ENCODE peak calls at places on chromosomes 1 and 21, in five cellular contexts. Y is mammary epithelial cell, V is neural progenitor cell, U is H1, Z is MM.1S. Q is an unnamed sample. For H3K27me3, the result is how much of the 10 kb centered on the place peaks cover.

GRCh38 chr1:44605904-44606615 is 68.2 kb downstream of the TMEM53 start:
- DNase-seq in Y (no peak), U (no peak), Z (no peak), V (no peak), Q (no peak)

GRCh38 chr21:39467746-39468145 is 16.0 kb downstream of the SH3BGR start:
- DNase-seq in U (no peak), Y (no peak), Z (no peak), V (no peak), Q (no peak)

GRCh38 chr1:209552406-209553264 is 30.9 kb upstream of the CAMK1G start:
- DNase-seq in Y (peak), V (no peak), Z (no peak), U (no peak), Q (peak)

GRCh38 chr1:93489756-93490155 is 41.8 kb downstream of the FNBP1L start:
- DNase-seq in V (no peak), Z (no peak), Y (peak), U (no peak), Q (no peak)

GRCh38 chr1:2356401-2356800 is 35.0 kb downstream of the MORN1 start:
- DNase-seq in Z (no peak), U (no peak), Y (no peak), V (no peak), Q (no peak)

GRCh38 chr1:160925652-160926241 is 28.9 kb downstream of the ITLN2 start:
- DNase-seq in V (no peak), U (no peak), Z (no peak), Y (peak), Q (peak)

GRCh38 chr1:224498574-224499170 is 64.1 kb upstream of the WDR26 start:
- DNase-seq in Y (peak), U (peak), Z (no peak), V (peak), Q (peak)

GRCh38 chr1:9181176-9181906 is 52.4 kb upstream of the GPR157 start:
- DNase-seq in U (peak), Y (peak), V (peak), Z (peak), Q (peak)

GRCh38 chr1:186404454-186405051 is 28.9 kb downstream of the ODR4 start:
- DNase-seq in Z (peak), Y (peak), U (no peak), V (peak), Q (peak)

GRCh38 chr1:157006676-157007075 is 38.9 kb downstream of the ARHGEF11 start:
- DNase-seq in U (peak), Z (no peak), Y (no peak), V (no peak), Q (no peak)

GRCh38 chr1:183804916-183805734 is at the start of gene RGL1:
- DNase-seq in Z (peak), U (peak), Y (peak), V (peak), Q (peak)

GRCh38 chr1:40924767-40925166 is 54.7 kb upstream of the CTPS1 start:
- DNase-seq in V (no peak), U (no peak), Y (no peak), Z (no peak), Q (no peak)

GRCh38 chr1:100524355-100524754 is 13.6 kb upstream of the GPR88 start:
- DNase-seq in Z (no peak), Y (no peak), U (no peak), V (no peak), Q (no peak)

DNA sequence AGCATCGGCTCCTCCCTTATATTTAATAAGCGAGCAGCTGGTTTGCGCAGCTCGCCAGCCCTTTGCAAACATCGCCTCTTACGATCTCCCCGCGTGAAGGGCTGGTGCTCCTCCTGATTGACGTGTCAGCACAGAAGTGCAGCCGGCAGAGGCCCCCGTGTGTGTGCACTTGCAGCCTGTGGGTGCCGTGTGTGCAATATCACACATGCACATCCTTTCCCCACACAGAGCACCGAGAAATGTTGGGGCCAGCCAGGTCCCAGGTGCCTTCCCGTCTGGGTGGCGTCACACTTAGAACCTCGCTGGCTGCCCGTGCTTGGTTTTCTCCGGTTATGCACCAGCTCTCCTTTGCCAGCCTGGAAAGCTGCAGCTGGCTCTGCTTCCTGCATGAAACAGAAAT is 126.6 kb upstream of the AJAP1 start:
- DNase-seq in V (no peak), U (no peak), Z (no peak), Y (no peak), Q (no peak)
- H3K27me3 ChIP-seq in V (under half), U (under half), Z (half or more), Y (under half), Q (under half)

GRCh38 chr21:33985117-33986050 is 69.8 kb upstream of the ATP5PO start:
- DNase-seq in V (no peak), Y (no peak), U (no peak), Z (no peak), Q (no peak)

GRCh38 chr21:33989440-33989839 is 73.8 kb upstream of the ATP5PO start:
- DNase-seq in Z (no peak), V (no peak), U (no peak), Y (no peak), Q (no peak)

GRCh38 chr21:33984021-33984481 is 68.4 kb upstream of the ATP5PO start:
- DNase-seq in Z (no peak), V (no peak), U (no peak), Y (no peak), Q (no peak)

GRCh38 chr21:33988237-33988835 is 72.7 kb upstream of the ATP5PO start:
- DNase-seq in U (no peak), Z (no peak), V (no peak), Y (no peak), Q (no peak)

GRCh38 chr21:33987461-33987860 is 71.9 kb upstream of the ATP5PO start:
- DNase-seq in U (no peak), Y (no peak), V (no peak), Z (no peak), Q (no peak)
- H2AFZ ChIP-seq in U (no peak), Y (no peak), V (no peak), Z (no peak), Q (no peak)

DNA sequence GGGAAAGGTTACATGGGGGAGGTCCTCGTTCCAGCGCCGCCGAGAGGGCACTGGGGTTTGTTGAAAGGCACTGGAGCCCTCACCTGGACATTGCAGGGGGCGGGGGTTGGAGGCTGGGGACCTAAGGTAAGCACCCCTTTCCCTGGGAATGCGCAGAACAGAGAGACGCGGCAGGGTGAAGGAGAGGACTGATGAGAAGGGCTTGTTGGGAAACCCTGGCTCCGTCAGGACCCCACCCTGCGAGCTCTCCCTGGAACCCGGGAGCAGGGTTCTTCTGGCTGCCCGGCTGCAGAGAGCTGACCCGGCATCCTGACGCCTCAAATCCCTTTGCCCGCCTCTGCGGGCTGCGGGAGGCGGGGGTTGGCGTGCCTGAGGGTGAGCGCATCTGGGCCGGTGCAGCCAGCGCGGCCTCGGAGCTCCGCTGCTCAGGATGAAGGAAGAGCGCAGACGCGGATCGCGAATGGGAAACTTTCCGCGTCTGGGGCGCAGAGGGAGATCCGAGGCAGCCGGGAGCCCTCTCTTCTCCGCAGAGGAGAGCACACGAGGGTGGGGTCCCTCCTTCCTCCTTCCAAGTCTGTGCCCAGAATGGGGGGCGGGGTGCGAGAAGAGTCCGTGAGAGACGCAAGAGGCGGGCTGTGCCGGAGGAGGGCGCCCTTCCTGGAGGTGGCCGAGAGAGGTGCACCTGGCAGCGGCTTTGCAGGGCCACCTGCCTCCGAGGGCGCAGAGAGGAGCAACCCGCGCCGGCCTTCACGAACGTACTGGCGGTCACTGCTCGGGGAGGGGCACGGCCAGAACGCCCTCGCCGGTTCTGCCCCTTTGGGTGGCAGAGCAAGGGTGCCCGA is 2.4 kb downstream of the IGSF21 start:
- DNase-seq in U (peak), V (peak), Z (no peak), Y (no peak), Q (peak)
- H3K27me3 ChIP-seq in U (under half), V (half or more), Z (half or more), Y (under half), Q (half or more)

DNA sequence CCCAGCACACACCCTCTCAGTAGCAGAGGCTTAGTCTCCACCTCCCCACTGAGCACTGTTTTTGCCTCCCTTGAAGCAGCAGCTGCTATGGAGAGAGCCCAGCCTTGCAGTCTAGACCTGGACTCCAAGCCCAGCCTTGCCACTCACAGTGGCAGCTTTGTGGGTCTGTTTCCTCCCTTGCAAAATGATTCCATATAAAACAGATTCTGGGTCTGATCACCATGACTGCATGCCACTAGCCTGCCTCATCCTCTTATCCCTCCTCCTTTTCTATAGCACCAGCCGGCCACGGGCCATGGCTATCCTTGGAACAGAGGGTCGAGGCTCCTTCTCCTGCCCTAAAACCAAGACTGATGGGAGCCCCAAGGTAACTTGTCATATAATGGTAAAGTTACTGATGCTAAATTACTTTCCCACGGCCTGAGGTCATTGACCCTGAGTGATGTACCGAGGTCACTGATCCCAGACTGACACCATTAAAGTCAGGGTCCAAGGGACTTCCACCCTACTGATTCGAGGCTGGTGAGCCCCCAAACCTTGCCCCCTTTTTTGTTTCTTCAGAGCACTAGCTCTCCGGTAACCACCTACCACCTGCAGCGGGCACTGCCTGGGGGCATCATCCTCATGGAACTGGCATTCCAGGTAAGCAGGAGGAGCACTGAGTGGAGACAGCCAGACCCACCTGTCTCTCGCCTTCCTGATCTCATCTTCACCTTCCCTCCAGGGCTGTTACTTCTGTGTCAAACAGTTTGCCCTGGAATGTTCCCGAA is 7.9 kb downstream of the HYI start:
- DNase-seq in Z (no peak), V (no peak), Y (no peak), U (no peak), Q (no peak)
- H2AFZ ChIP-seq in Z (no peak), V (no peak), Y (no peak), U (no peak), Q (no peak)

GRCh38 chr1:17377325-17377953 is 5.4 kb downstream of the PADI6 start:
- DNase-seq in Z (no peak), V (no peak), U (no peak), Y (peak), Q (peak)
- H3K27me3 ChIP-seq in Z (half or more), V (under half), U (under half), Y (under half), Q (under half)